ENCODE peak calls at places on chromosome 22, in six cellular contexts. One of them, this sample, is unnamed.

GRCh38 chr22:44391481-44392445 is 79.0 kb upstream of the SHISAL1 start:
- DNase-seq in stimulated activated CD4-positive, alpha-beta T cell treated with anti-CD3 and anti-CD28 coated beads, Interleukin-2, amount 100 ng/mL, for 48 hours: no peak
- DNase-seq in fibroblast of the conjunctiva: no peak
- DNase-seq in left ventricle myocardium inferior: peak
- DNase-seq in ELF-1: no peak
- DNase-seq in renal cortical epithelial cell: no peak
- DNase-seq in this sample: no peak

GRCh38 chr22:48310740-48311139 is 1516.9 kb downstream of the BRD1 start:
- DNase-seq in fibroblast of the conjunctiva: no peak
- DNase-seq in renal cortical epithelial cell: no peak
- DNase-seq in ELF-1: no peak
- DNase-seq in left ventricle myocardium inferior: no peak
- DNase-seq in stimulated activated CD4-positive, alpha-beta T cell treated with anti-CD3 and anti-CD28 coated beads, Interleukin-2, amount 100 ng/mL, for 48 hours: no peak
- DNase-seq in this sample: no peak

GRCh38 chr22:48569476-48570233 is 1258.0 kb downstream of the BRD1 start:
- DNase-seq in renal cortical epithelial cell: no peak
- DNase-seq in fibroblast of the conjunctiva: no peak
- DNase-seq in stimulated activated CD4-positive, alpha-beta T cell treated with anti-CD3 and anti-CD28 coated beads, Interleukin-2, amount 100 ng/mL, for 48 hours: no peak
- DNase-seq in ELF-1: no peak
- DNase-seq in left ventricle myocardium inferior: no peak
- DNase-seq in this sample: no peak

GRCh38 chr22:20053407-20054033 is 26.5 kb upstream of the DGCR8 start:
- DNase-seq in fibroblast of the conjunctiva: no peak
- DNase-seq in ELF-1: no peak
- DNase-seq in stimulated activated CD4-positive, alpha-beta T cell treated with anti-CD3 and anti-CD28 coated beads, Interleukin-2, amount 100 ng/mL, for 48 hours: no peak
- DNase-seq in left ventricle myocardium inferior: no peak
- DNase-seq in renal cortical epithelial cell: no peak
- DNase-seq in this sample: no peak

GRCh38 chr22:50702821-50703725 is 30.4 kb downstream of the SHANK3 start:
- DNase-seq in left ventricle myocardium inferior: peak
- DNase-seq in fibroblast of the conjunctiva: no peak
- DNase-seq in stimulated activated CD4-positive, alpha-beta T cell treated with anti-CD3 and anti-CD28 coated beads, Interleukin-2, amount 100 ng/mL, for 48 hours: no peak
- DNase-seq in ELF-1: no peak
- DNase-seq in renal cortical epithelial cell: no peak
- DNase-seq in this sample: no peak

GRCh38 chr22:28015676-28016601 is 96.9 kb upstream of the PITPNB start:
- DNase-seq in ELF-1: no peak
- DNase-seq in left ventricle myocardium inferior: peak
- DNase-seq in fibroblast of the conjunctiva: no peak
- DNase-seq in renal cortical epithelial cell: no peak
- DNase-seq in stimulated activated CD4-positive, alpha-beta T cell treated with anti-CD3 and anti-CD28 coated beads, Interleukin-2, amount 100 ng/mL, for 48 hours: no peak
- DNase-seq in this sample: no peak

GRCh38 chr22:22986640-22987039 is 83.7 kb upstream of the GNAZ start:
- DNase-seq in ELF-1: no peak
- DNase-seq in fibroblast of the conjunctiva: no peak
- DNase-seq in left ventricle myocardium inferior: no peak
- DNase-seq in renal cortical epithelial cell: no peak
- DNase-seq in stimulated activated CD4-positive, alpha-beta T cell treated with anti-CD3 and anti-CD28 coated beads, Interleukin-2, amount 100 ng/mL, for 48 hours: no peak
- DNase-seq in this sample: no peak

GRCh38 chr22:47107431-47107830 is 345.0 kb downstream of the TBC1D22A start:
- DNase-seq in left ventricle myocardium inferior: no peak
- DNase-seq in stimulated activated CD4-positive, alpha-beta T cell treated with anti-CD3 and anti-CD28 coated beads, Interleukin-2, amount 100 ng/mL, for 48 hours: no peak
- DNase-seq in fibroblast of the conjunctiva: peak
- DNase-seq in ELF-1: no peak
- DNase-seq in renal cortical epithelial cell: peak
- DNase-seq in this sample: no peak

GRCh38 chr22:49883294-49883640 is 29.6 kb downstream of the ZBED4 start:
- DNase-seq in fibroblast of the conjunctiva: no peak
- DNase-seq in renal cortical epithelial cell: no peak
- DNase-seq in ELF-1: no peak
- DNase-seq in stimulated activated CD4-positive, alpha-beta T cell treated with anti-CD3 and anti-CD28 coated beads, Interleukin-2, amount 100 ng/mL, for 48 hours: no peak
- DNase-seq in left ventricle myocardium inferior: no peak
- DNase-seq in this sample: no peak

GRCh38 chr22:48021946-48022345 is 1259.5 kb downstream of the TBC1D22A start:
- DNase-seq in fibroblast of the conjunctiva: no peak
- DNase-seq in renal cortical epithelial cell: no peak
- DNase-seq in ELF-1: peak
- DNase-seq in left ventricle myocardium inferior: no peak
- DNase-seq in stimulated activated CD4-positive, alpha-beta T cell treated with anti-CD3 and anti-CD28 coated beads, Interleukin-2, amount 100 ng/mL, for 48 hours: no peak
- DNase-seq in this sample: no peak

GRCh38 chr22:26646158-26646557 is 11.2 kb upstream of the MIAT start:
- DNase-seq in left ventricle myocardium inferior: no peak
- DNase-seq in fibroblast of the conjunctiva: no peak
- DNase-seq in renal cortical epithelial cell: no peak
- DNase-seq in ELF-1: no peak
- DNase-seq in stimulated activated CD4-positive, alpha-beta T cell treated with anti-CD3 and anti-CD28 coated beads, Interleukin-2, amount 100 ng/mL, for 48 hours: no peak
- DNase-seq in this sample: no peak

GRCh38 chr22:39514373-39514973 is 5.9 kb upstream of the ATF4 start:
- DNase-seq in renal cortical epithelial cell: no peak
- DNase-seq in left ventricle myocardium inferior: peak
- DNase-seq in fibroblast of the conjunctiva: no peak
- DNase-seq in ELF-1: peak
- DNase-seq in stimulated activated CD4-positive, alpha-beta T cell treated with anti-CD3 and anti-CD28 coated beads, Interleukin-2, amount 100 ng/mL, for 48 hours: peak
- DNase-seq in this sample: no peak

GRCh38 chr22:28951969-28952521 is 68.7 kb downstream of the ZNRF3 start:
- DNase-seq in renal cortical epithelial cell: no peak
- DNase-seq in left ventricle myocardium inferior: no peak
- DNase-seq in fibroblast of the conjunctiva: peak
- DNase-seq in ELF-1: peak
- DNase-seq in stimulated activated CD4-positive, alpha-beta T cell treated with anti-CD3 and anti-CD28 coated beads, Interleukin-2, amount 100 ng/mL, for 48 hours: no peak
- DNase-seq in this sample: no peak

GRCh38 chr22:32615874-32616564 is 141.4 kb downstream of the FBXO7 start:
- DNase-seq in ELF-1: peak
- DNase-seq in fibroblast of the conjunctiva: no peak
- DNase-seq in stimulated activated CD4-positive, alpha-beta T cell treated with anti-CD3 and anti-CD28 coated beads, Interleukin-2, amount 100 ng/mL, for 48 hours: no peak
- DNase-seq in left ventricle myocardium inferior: no peak
- DNase-seq in renal cortical epithelial cell: no peak
- DNase-seq in this sample: no peak

GRCh38 chr22:45630436-45630835 is 41.2 kb upstream of the ATXN10 start:
- DNase-seq in stimulated activated CD4-positive, alpha-beta T cell treated with anti-CD3 and anti-CD28 coated beads, Interleukin-2, amount 100 ng/mL, for 48 hours: no peak
- DNase-seq in left ventricle myocardium inferior: no peak
- DNase-seq in renal cortical epithelial cell: no peak
- DNase-seq in fibroblast of the conjunctiva: no peak
- DNase-seq in ELF-1: no peak
- DNase-seq in this sample: no peak

GRCh38 chr22:42389137-42389536 is 43.1 kb downstream of the NFAM1 start:
- DNase-seq in renal cortical epithelial cell: no peak
- DNase-seq in fibroblast of the conjunctiva: no peak
- DNase-seq in ELF-1: no peak
- DNase-seq in stimulated activated CD4-positive, alpha-beta T cell treated with anti-CD3 and anti-CD28 coated beads, Interleukin-2, amount 100 ng/mL, for 48 hours: no peak
- DNase-seq in left ventricle myocardium inferior: no peak
- DNase-seq in this sample: no peak

GRCh38 chr22:50363411-50364194 is 20.5 kb downstream of the PPP6R2 start:
- DNase-seq in renal cortical epithelial cell: no peak
- DNase-seq in ELF-1: no peak
- DNase-seq in stimulated activated CD4-positive, alpha-beta T cell treated with anti-CD3 and anti-CD28 coated beads, Interleukin-2, amount 100 ng/mL, for 48 hours: no peak
- DNase-seq in fibroblast of the conjunctiva: no peak
- DNase-seq in left ventricle myocardium inferior: no peak
- DNase-seq in this sample: no peak

GRCh38 chr22:22745225-22746060 is 101.0 kb downstream of the GGTLC2 start:
- DNase-seq in ELF-1: peak
- DNase-seq in renal cortical epithelial cell: peak
- DNase-seq in fibroblast of the conjunctiva: no peak
- DNase-seq in left ventricle myocardium inferior: no peak
- DNase-seq in stimulated activated CD4-positive, alpha-beta T cell treated with anti-CD3 and anti-CD28 coated beads, Interleukin-2, amount 100 ng/mL, for 48 hours: peak
- DNase-seq in this sample: no peak

GRCh38 chr22:46031066-46031465 is 54.1 kb upstream of the WNT7B start:
- DNase-seq in left ventricle myocardium inferior: peak
- DNase-seq in fibroblast of the conjunctiva: no peak
- DNase-seq in stimulated activated CD4-positive, alpha-beta T cell treated with anti-CD3 and anti-CD28 coated beads, Interleukin-2, amount 100 ng/mL, for 48 hours: no peak
- DNase-seq in ELF-1: no peak
- DNase-seq in renal cortical epithelial cell: no peak
- DNase-seq in this sample: no peak

GRCh38 chr22:21981874-21982273 is 713 bp downstream of the TOP3B start:
- DNase-seq in fibroblast of the conjunctiva: no peak
- DNase-seq in ELF-1: no peak
- DNase-seq in renal cortical epithelial cell: peak
- DNase-seq in left ventricle myocardium inferior: no peak
- DNase-seq in stimulated activated CD4-positive, alpha-beta T cell treated with anti-CD3 and anti-CD28 coated beads, Interleukin-2, amount 100 ng/mL, for 48 hours: no peak
- DNase-seq in this sample: no peak

GRCh38 chr22:46320166-46320710 is 15.3 kb upstream of the TRMU start:
- DNase-seq in left ventricle myocardium inferior: no peak
- DNase-seq in fibroblast of the conjunctiva: no peak
- DNase-seq in renal cortical epithelial cell: no peak
- DNase-seq in stimulated activated CD4-positive, alpha-beta T cell treated with anti-CD3 and anti-CD28 coated beads, Interleukin-2, amount 100 ng/mL, for 48 hours: no peak
- DNase-seq in ELF-1: no peak
- DNase-seq in this sample: no peak

GRCh38 chr22:43031617-43032016 is 16.7 kb upstream of the PACSIN2 start:
- DNase-seq in left ventricle myocardium inferior: no peak
- DNase-seq in fibroblast of the conjunctiva: no peak
- DNase-seq in renal cortical epithelial cell: no peak
- DNase-seq in stimulated activated CD4-positive, alpha-beta T cell treated with anti-CD3 and anti-CD28 coated beads, Interleukin-2, amount 100 ng/mL, for 48 hours: no peak
- DNase-seq in ELF-1: peak
- DNase-seq in this sample: no peak

GRCh38 chr22:27718186-27719032 is 83.1 kb downstream of the MN1 start:
- DNase-seq in ELF-1: peak
- DNase-seq in stimulated activated CD4-positive, alpha-beta T cell treated with anti-CD3 and anti-CD28 coated beads, Interleukin-2, amount 100 ng/mL, for 48 hours: no peak
- DNase-seq in left ventricle myocardium inferior: peak
- DNase-seq in fibroblast of the conjunctiva: peak
- DNase-seq in renal cortical epithelial cell: peak
- DNase-seq in this sample: no peak

GRCh38 chr22:20256042-20256441 is 12.1 kb downstream of the RTN4R start:
- DNase-seq in fibroblast of the conjunctiva: no peak
- DNase-seq in ELF-1: no peak
- DNase-seq in left ventricle myocardium inferior: no peak
- DNase-seq in stimulated activated CD4-positive, alpha-beta T cell treated with anti-CD3 and anti-CD28 coated beads, Interleukin-2, amount 100 ng/mL, for 48 hours: no peak
- DNase-seq in renal cortical epithelial cell: no peak
- DNase-seq in this sample: no peak

GRCh38 chr22:24834845-24835570 is 29.0 kb downstream of the SGSM1 start:
- DNase-seq in ELF-1: peak
- DNase-seq in stimulated activated CD4-positive, alpha-beta T cell treated with anti-CD3 and anti-CD28 coated beads, Interleukin-2, amount 100 ng/mL, for 48 hours: no peak
- DNase-seq in renal cortical epithelial cell: peak
- DNase-seq in left ventricle myocardium inferior: no peak
- DNase-seq in fibroblast of the conjunctiva: no peak
- DNase-seq in this sample: no peak

GRCh38 chr22:37082251-37082650 is 27.3 kb downstream of the TMPRSS6 start:
- DNase-seq in stimulated activated CD4-positive, alpha-beta T cell treated with anti-CD3 and anti-CD28 coated beads, Interleukin-2, amount 100 ng/mL, for 48 hours: no peak
- DNase-seq in fibroblast of the conjunctiva: no peak
- DNase-seq in left ventricle myocardium inferior: no peak
- DNase-seq in renal cortical epithelial cell: no peak
- DNase-seq in ELF-1: no peak
- DNase-seq in this sample: no peak

GRCh38 chr22:37345863-37346514 is 63.7 kb downstream of the CYTH4 start:
- DNase-seq in fibroblast of the conjunctiva: peak
- DNase-seq in ELF-1: no peak
- DNase-seq in left ventricle myocardium inferior: peak
- DNase-seq in stimulated activated CD4-positive, alpha-beta T cell treated with anti-CD3 and anti-CD28 coated beads, Interleukin-2, amount 100 ng/mL, for 48 hours: no peak
- DNase-seq in renal cortical epithelial cell: peak
- DNase-seq in this sample: no peak

GRCh38 chr22:47837703-47838102 is 1075.3 kb downstream of the TBC1D22A start:
- DNase-seq in left ventricle myocardium inferior: no peak
- DNase-seq in stimulated activated CD4-positive, alpha-beta T cell treated with anti-CD3 and anti-CD28 coated beads, Interleukin-2, amount 100 ng/mL, for 48 hours: no peak
- DNase-seq in renal cortical epithelial cell: no peak
- DNase-seq in fibroblast of the conjunctiva: no peak
- DNase-seq in ELF-1: peak
- DNase-seq in this sample: no peak

GRCh38 chr22:22072169-22072836 is 89.7 kb upstream of the TOP3B start:
- DNase-seq in renal cortical epithelial cell: no peak
- DNase-seq in fibroblast of the conjunctiva: no peak
- DNase-seq in stimulated activated CD4-positive, alpha-beta T cell treated with anti-CD3 and anti-CD28 coated beads, Interleukin-2, amount 100 ng/mL, for 48 hours: no peak
- DNase-seq in ELF-1: no peak
- DNase-seq in left ventricle myocardium inferior: no peak
- DNase-seq in this sample: no peak

GRCh38 chr22:48254311-48254873 is 1491.9 kb downstream of the TBC1D22A start:
- DNase-seq in left ventricle myocardium inferior: no peak
- DNase-seq in ELF-1: no peak
- DNase-seq in fibroblast of the conjunctiva: no peak
- DNase-seq in stimulated activated CD4-positive, alpha-beta T cell treated with anti-CD3 and anti-CD28 coated beads, Interleukin-2, amount 100 ng/mL, for 48 hours: no peak
- DNase-seq in renal cortical epithelial cell: no peak
- DNase-seq in this sample: no peak

GRCh38 chr22:21940521-21940920 is 12.1 kb downstream of the PPM1F start:
- DNase-seq in renal cortical epithelial cell: peak
- DNase-seq in stimulated activated CD4-positive, alpha-beta T cell treated with anti-CD3 and anti-CD28 coated beads, Interleukin-2, amount 100 ng/mL, for 48 hours: no peak
- DNase-seq in left ventricle myocardium inferior: no peak
- DNase-seq in ELF-1: no peak
- DNase-seq in fibroblast of the conjunctiva: no peak
- DNase-seq in this sample: no peak

GRCh38 chr22:39277135-39277607 is 32.4 kb upstream of the PDGFB start:
- DNase-seq in stimulated activated CD4-positive, alpha-beta T cell treated with anti-CD3 and anti-CD28 coated beads, Interleukin-2, amount 100 ng/mL, for 48 hours: no peak
- DNase-seq in left ventricle myocardium inferior: no peak
- DNase-seq in ELF-1: no peak
- DNase-seq in fibroblast of the conjunctiva: peak
- DNase-seq in renal cortical epithelial cell: peak
- DNase-seq in this sample: no peak

GRCh38 chr22:36870250-36870649 is 9.4 kb downstream of the NCF4 start:
- DNase-seq in fibroblast of the conjunctiva: no peak
- DNase-seq in stimulated activated CD4-positive, alpha-beta T cell treated with anti-CD3 and anti-CD28 coated beads, Interleukin-2, amount 100 ng/mL, for 48 hours: no peak
- DNase-seq in renal cortical epithelial cell: no peak
- DNase-seq in ELF-1: peak
- DNase-seq in left ventricle myocardium inferior: no peak
- DNase-seq in this sample: no peak